ENCODE peak calls at places on chromosome 12, in six cellular contexts. K is ovary, W is IMR-90, Y is K562, N is body of pancreas, F is sigmoid colon. S is an unnamed sample.

GRCh38 chr12:108495054-108495453 is 20.0 kb upstream of the FICD start:
- DNase-seq in K (no peak), W (peak), Y (peak), N (no peak), F (no peak), S (peak)

GRCh38 chr12:15701721-15702156 is 87.4 kb downstream of the EPS8 start:
- DNase-seq in K (no peak), W (peak), Y (no peak), N (no peak), F (no peak), S (peak)

GRCh38 chr12:95380997-95381786 is 92.8 kb upstream of the METAP2 start:
- DNase-seq in K (no peak), W (no peak), Y (no peak), N (no peak), F (no peak), S (no peak)

GRCh38 chr12:124660846-124661245 is 93.4 kb upstream of the NCOR2 start:
- DNase-seq in K (no peak), W (no peak), Y (no peak), N (no peak), F (no peak), S (no peak)

GRCh38 chr12:27333311-27334009 is 824 bp downstream of the BMAL2 start:
- DNase-seq in K (peak), W (no peak), Y (peak), N (peak), F (peak), S (peak)

GRCh38 chr12:49225551-49226166 is 36.8 kb upstream of the TUBA1A start:
- DNase-seq in K (no peak), W (peak), Y (no peak), N (no peak), F (no peak), S (peak)

GRCh38 chr12:5172886-5173285 is 129.2 kb downstream of the KCNA5 start:
- DNase-seq in K (no peak), W (no peak), Y (no peak), N (no peak), F (no peak), S (no peak)

GRCh38 chr12:26748412-26748740 is 84.6 kb downstream of the ITPR2 start:
- DNase-seq in K (no peak), W (no peak), Y (no peak), N (no peak), F (no peak), S (no peak)

GRCh38 chr12:57435288-57435687 is 704 bp downstream of the INHBC start:
- DNase-seq in K (no peak), W (no peak), Y (peak), N (no peak), F (no peak), S (no peak)

GRCh38 chr12:132237772-132238486 is 91.5 kb downstream of the GALNT9 start:
- DNase-seq in K (no peak), W (no peak), Y (no peak), N (no peak), F (peak), S (no peak)

GRCh38 chr12:110370732-110371141 is 32.8 kb downstream of the ANAPC7 start:
- DNase-seq in K (no peak), W (no peak), Y (no peak), N (no peak), F (no peak), S (no peak)

GRCh38 chr12:110600254-110600653 is 13.7 kb upstream of the TCTN1 start:
- DNase-seq in K (no peak), W (peak), Y (peak), N (no peak), F (no peak), S (peak)

GRCh38 chr12:131223791-131224567 is 270.3 kb downstream of the ADGRD1 start:
- DNase-seq in K (no peak), W (no peak), Y (peak), N (no peak), F (peak), S (no peak)

GRCh38 chr12:31019561-31020308 is 53.9 kb upstream of the DDX11 start:
- DNase-seq in K (no peak), W (no peak), Y (no peak), N (no peak), F (peak), S (no peak)

GRCh38 chr12:40010899-40011774 is 94.7 kb downstream of the SLC2A13 start:
- DNase-seq in K (no peak), W (peak), Y (peak), N (peak), F (peak), S (peak)

GRCh38 chr12:113347892-113348291 is 10.5 kb upstream of the PLBD2 start:
- DNase-seq in K (no peak), W (no peak), Y (no peak), N (no peak), F (no peak), S (peak)

GRCh38 chr12:87467893-87468292 is 561.3 kb downstream of the C12orf50 start:
- DNase-seq in K (no peak), W (no peak), Y (no peak), N (no peak), F (no peak), S (no peak)

GRCh38 chr12:71636704-71637115 is 26.9 kb downstream of the ZFC3H1 start:
- DNase-seq in K (no peak), W (peak), Y (peak), N (no peak), F (no peak), S (peak)

GRCh38 chr12:46522141-46522540 is 149.6 kb upstream of the SLC38A2 start:
- DNase-seq in K (no peak), W (no peak), Y (no peak), N (no peak), F (no peak), S (no peak)

GRCh38 chr12:46524778-46525177 is 152.2 kb upstream of the SLC38A2 start:
- DNase-seq in K (peak), W (peak), Y (no peak), N (peak), F (peak), S (no peak)

GRCh38 chr12:46526231-46526630 is 153.7 kb upstream of the SLC38A2 start:
- DNase-seq in K (no peak), W (no peak), Y (no peak), N (no peak), F (no peak), S (no peak)

GRCh38 chr12:46523446-46523845 is 150.9 kb upstream of the SLC38A2 start:
- DNase-seq in K (no peak), W (peak), Y (no peak), N (no peak), F (no peak), S (no peak)

GRCh38 chr12:46523863-46524770 is 151.5 kb upstream of the SLC38A2 start:
- DNase-seq in K (no peak), W (peak), Y (peak), N (no peak), F (no peak), S (no peak)
- TF ChIP-seq POLR2A in K (no peak), W (peak), Y (no peak), N (no peak), F (no peak), S (no peak)

GRCh38 chr12:54282949-54283593 is 2.5 kb downstream of the HNRNPA1 start:
- DNase-seq in K (no peak), W (no peak), Y (no peak), N (no peak), F (no peak), S (peak)
- TF ChIP-seq POLR2A in K (no peak), W (no peak), Y (peak), N (no peak), F (no peak), S (no peak)

DNA sequence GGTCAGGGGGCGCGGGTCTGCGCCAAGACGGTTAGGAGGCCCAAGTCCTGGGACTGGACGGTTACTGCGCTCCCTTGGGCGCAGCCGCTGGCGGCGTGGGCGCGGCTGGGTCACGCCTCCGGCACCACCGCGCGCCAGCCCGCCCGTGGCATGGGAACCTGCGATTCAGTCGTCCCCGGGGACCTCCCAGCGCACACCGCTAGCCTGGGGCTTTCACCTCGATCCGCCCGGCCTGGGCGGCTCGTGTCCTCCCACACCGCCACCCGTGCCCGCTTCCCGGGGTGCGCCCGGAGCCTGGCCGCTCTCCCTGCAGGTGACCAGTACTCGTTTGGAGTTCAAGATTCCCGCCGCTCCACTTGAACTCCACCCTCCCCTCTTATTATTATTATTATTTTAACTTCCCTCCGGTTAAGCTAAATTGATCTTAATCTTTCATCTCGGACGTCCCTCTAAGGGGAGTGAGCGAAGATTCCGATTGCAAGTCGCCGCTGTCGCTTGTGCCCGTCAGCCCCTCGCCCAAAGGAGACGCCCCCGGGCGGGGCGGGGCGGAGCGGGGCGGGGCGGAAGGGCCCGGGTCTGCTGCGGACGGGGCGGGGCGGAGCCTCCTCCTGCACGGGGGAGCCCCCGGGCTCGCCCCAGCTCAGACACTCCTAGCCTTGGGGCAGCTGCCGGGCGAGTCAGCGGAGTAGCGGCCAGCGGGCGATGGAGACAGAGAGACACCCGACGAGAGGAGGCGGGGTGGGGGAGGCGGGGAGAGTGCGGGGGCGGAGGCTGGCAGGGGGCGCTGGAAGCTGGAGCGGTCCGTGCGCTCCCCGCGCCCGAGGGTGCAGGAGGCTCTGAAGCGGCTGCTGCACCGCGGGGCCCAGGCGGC is at the start of gene KCNMB4:
- DNase-seq in K (peak), W (peak), Y (peak), N (peak), F (peak), S (peak)
- TF ChIP-seq POLR2A in K (no peak), W (no peak), Y (no peak), N (no peak), F (no peak), S (no peak)

GRCh38 chr12:3752096-3752709 is 706 bp downstream of the CRACR2A start:
- DNase-seq in K (peak), W (no peak), Y (peak), N (peak), F (no peak), S (peak)

GRCh38 chr12:3750616-3751015 is 2.3 kb downstream of the CRACR2A start:
- DNase-seq in K (no peak), W (no peak), Y (no peak), N (no peak), F (no peak), S (no peak)

GRCh38 chr12:3753549-3754284 is 808 bp upstream of the CRACR2A start:
- DNase-seq in K (peak), W (no peak), Y (no peak), N (no peak), F (peak), S (peak)

GRCh38 chr12:3751151-3752095 is 1.5 kb downstream of the CRACR2A start:
- DNase-seq in K (no peak), W (no peak), Y (no peak), N (no peak), F (no peak), S (no peak)

DNA sequence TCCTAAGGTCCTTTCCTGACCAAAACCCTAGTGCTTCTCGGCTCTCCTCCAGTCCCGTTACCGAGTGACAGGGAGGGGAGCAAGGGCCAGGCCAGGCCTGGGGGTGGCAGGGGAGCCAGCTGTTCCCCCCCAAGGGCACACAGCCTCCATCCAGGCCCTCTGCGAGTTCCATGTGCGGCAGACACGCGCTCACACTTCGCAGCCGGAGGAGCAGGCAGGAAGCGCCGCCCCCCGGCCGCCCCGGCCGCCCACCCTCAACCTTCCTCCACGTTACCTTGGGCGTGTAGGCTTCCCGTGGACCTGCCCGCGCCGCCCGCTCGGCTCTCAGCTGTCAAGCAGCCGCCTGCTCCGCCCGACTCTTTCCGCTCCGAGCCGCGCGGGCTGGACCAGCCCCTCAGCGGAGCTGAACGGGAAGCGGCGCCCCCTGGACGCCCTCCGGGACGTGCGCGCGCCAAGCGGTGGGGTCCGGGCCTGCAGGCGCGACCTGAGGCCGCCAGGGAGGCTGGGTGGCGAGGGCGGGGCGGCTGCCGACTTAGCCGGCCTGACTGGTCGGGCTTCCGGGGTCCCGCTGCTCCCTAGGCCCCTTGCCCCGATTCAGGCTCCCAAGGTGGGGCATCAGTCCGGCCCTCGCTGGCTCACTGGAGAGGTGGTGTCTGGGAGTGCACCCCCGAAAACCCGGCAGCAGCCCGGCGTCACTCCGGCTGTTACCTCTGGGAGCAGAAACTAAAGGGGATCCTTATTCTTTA is at the start of gene CRACR2A:
- DNase-seq in K (peak), W (peak), Y (peak), N (peak), F (peak), S (peak)
- TF ChIP-seq POLR2A in K (no peak), W (no peak), Y (peak), N (peak), F (no peak), S (peak)